ENCODE peak calls at places on chromosomes 7 and 10, in nine cellular contexts. One of them, this sample, is unnamed.

GRCh38 chr10:59234194-59234593 is 57.8 kb downstream of the PHYHIPL start:
- DNase-seq in fibroblast of lung: peak
- DNase-seq in coronary artery: no peak
- DNase-seq in OCI-LY7: no peak
- DNase-seq in transverse colon: no peak
- DNase-seq in GM12865: no peak
- DNase-seq in RWPE2: no peak
- DNase-seq in lower lobe of right lung: no peak
- DNase-seq in mucosa of descending colon: no peak
- DNase-seq in this sample: no peak

GRCh38 chr7:17947606-17948005 is 7.3 kb upstream of the SNX13 start:
- DNase-seq in fibroblast of lung: no peak
- DNase-seq in coronary artery: no peak
- DNase-seq in OCI-LY7: no peak
- DNase-seq in transverse colon: no peak
- DNase-seq in GM12865: no peak
- DNase-seq in RWPE2: no peak
- DNase-seq in lower lobe of right lung: no peak
- DNase-seq in mucosa of descending colon: no peak
- DNase-seq in this sample: no peak

GRCh38 chr10:20882091-20882490 is 15.0 kb downstream of the NEBL start:
- DNase-seq in fibroblast of lung: no peak
- DNase-seq in coronary artery: no peak
- DNase-seq in OCI-LY7: no peak
- DNase-seq in transverse colon: no peak
- DNase-seq in GM12865: no peak
- DNase-seq in RWPE2: no peak
- DNase-seq in lower lobe of right lung: no peak
- DNase-seq in mucosa of descending colon: no peak
- DNase-seq in this sample: no peak

GRCh38 chr7:5494683-5495561 is 71.3 kb upstream of the TNRC18 start:
- DNase-seq in fibroblast of lung: peak
- DNase-seq in coronary artery: no peak
- DNase-seq in OCI-LY7: peak
- DNase-seq in transverse colon: peak
- DNase-seq in GM12865: peak
- DNase-seq in RWPE2: no peak
- DNase-seq in lower lobe of right lung: peak
- DNase-seq in mucosa of descending colon: peak
- DNase-seq in this sample: no peak

GRCh38 chr7:3301472-3301778 is 373 bp downstream of the SDK1 start:
- DNase-seq in fibroblast of lung: no peak
- DNase-seq in coronary artery: no peak
- DNase-seq in OCI-LY7: no peak
- DNase-seq in transverse colon: no peak
- DNase-seq in GM12865: no peak
- DNase-seq in RWPE2: no peak
- DNase-seq in lower lobe of right lung: no peak
- DNase-seq in mucosa of descending colon: no peak
- DNase-seq in this sample: no peak

GRCh38 chr10:22682237-22683192 is 31.9 kb downstream of the PIP4K2A start:
- DNase-seq in fibroblast of lung: peak
- DNase-seq in coronary artery: no peak
- DNase-seq in OCI-LY7: peak
- DNase-seq in transverse colon: peak
- DNase-seq in GM12865: peak
- DNase-seq in RWPE2: no peak
- DNase-seq in lower lobe of right lung: peak
- DNase-seq in mucosa of descending colon: no peak
- DNase-seq in this sample: no peak

GRCh38 chr10:55410415-55410885 is 609.4 kb upstream of the PCDH15 start:
- DNase-seq in fibroblast of lung: peak
- DNase-seq in coronary artery: no peak
- DNase-seq in OCI-LY7: no peak
- DNase-seq in transverse colon: peak
- DNase-seq in GM12865: no peak
- DNase-seq in RWPE2: no peak
- DNase-seq in lower lobe of right lung: no peak
- DNase-seq in mucosa of descending colon: peak
- DNase-seq in this sample: no peak

GRCh38 chr10:2759203-2759602 is 308.1 kb upstream of the PFKP start:
- DNase-seq in fibroblast of lung: no peak
- DNase-seq in coronary artery: no peak
- DNase-seq in OCI-LY7: no peak
- DNase-seq in transverse colon: no peak
- DNase-seq in GM12865: peak
- DNase-seq in RWPE2: no peak
- DNase-seq in lower lobe of right lung: no peak
- DNase-seq in mucosa of descending colon: no peak
- DNase-seq in this sample: no peak

GRCh38 chr10:63544418-63544817 is 23.2 kb downstream of the REEP3 start:
- DNase-seq in fibroblast of lung: no peak
- DNase-seq in coronary artery: no peak
- DNase-seq in OCI-LY7: no peak
- DNase-seq in transverse colon: no peak
- DNase-seq in GM12865: no peak
- DNase-seq in RWPE2: no peak
- DNase-seq in lower lobe of right lung: no peak
- DNase-seq in mucosa of descending colon: no peak
- DNase-seq in this sample: no peak

GRCh38 chr7:116797611-116798010 is 64.8 kb upstream of the CAPZA2 start:
- DNase-seq in fibroblast of lung: peak
- DNase-seq in coronary artery: no peak
- DNase-seq in OCI-LY7: no peak
- DNase-seq in transverse colon: peak
- DNase-seq in GM12865: no peak
- DNase-seq in RWPE2: no peak
- DNase-seq in lower lobe of right lung: no peak
- DNase-seq in mucosa of descending colon: peak
- DNase-seq in this sample: no peak

GRCh38 chr10:69696073-69696731 is 66.2 kb downstream of the FAM241B start:
- DNase-seq in fibroblast of lung: peak
- DNase-seq in coronary artery: no peak
- DNase-seq in OCI-LY7: no peak
- DNase-seq in transverse colon: no peak
- DNase-seq in GM12865: no peak
- DNase-seq in RWPE2: no peak
- DNase-seq in lower lobe of right lung: no peak
- DNase-seq in mucosa of descending colon: peak
- DNase-seq in this sample: peak

GRCh38 chr7:1054438-1055083 is 10.2 kb downstream of the GPR146 start:
- DNase-seq in fibroblast of lung: no peak
- DNase-seq in coronary artery: no peak
- DNase-seq in OCI-LY7: no peak
- DNase-seq in transverse colon: no peak
- DNase-seq in GM12865: no peak
- DNase-seq in RWPE2: no peak
- DNase-seq in lower lobe of right lung: no peak
- DNase-seq in mucosa of descending colon: no peak
- DNase-seq in this sample: no peak

GRCh38 chr7:36459236-36459960 is 69.7 kb downstream of the ANLN start:
- DNase-seq in fibroblast of lung: peak
- DNase-seq in coronary artery: no peak
- DNase-seq in OCI-LY7: no peak
- DNase-seq in transverse colon: no peak
- DNase-seq in GM12865: no peak
- DNase-seq in RWPE2: no peak
- DNase-seq in lower lobe of right lung: no peak
- DNase-seq in mucosa of descending colon: no peak
- DNase-seq in this sample: no peak

GRCh38 chr7:44307301-44307900 is 18.0 kb downstream of the CAMK2B start:
- DNase-seq in fibroblast of lung: peak
- DNase-seq in coronary artery: peak
- DNase-seq in OCI-LY7: peak
- DNase-seq in transverse colon: no peak
- DNase-seq in GM12865: peak
- DNase-seq in RWPE2: no peak
- DNase-seq in lower lobe of right lung: no peak
- DNase-seq in mucosa of descending colon: no peak
- DNase-seq in this sample: no peak

GRCh38 chr10:74189999-74190421 is 39.0 kb downstream of the ADK start:
- DNase-seq in fibroblast of lung: peak
- DNase-seq in coronary artery: no peak
- DNase-seq in OCI-LY7: peak
- DNase-seq in transverse colon: peak
- DNase-seq in GM12865: peak
- DNase-seq in RWPE2: no peak
- DNase-seq in lower lobe of right lung: no peak
- DNase-seq in mucosa of descending colon: peak
- DNase-seq in this sample: peak

GRCh38 chr10:23448802-23449570 is 10.1 kb downstream of the OTUD1 start:
- DNase-seq in fibroblast of lung: no peak
- DNase-seq in coronary artery: no peak
- DNase-seq in OCI-LY7: peak
- DNase-seq in transverse colon: no peak
- DNase-seq in GM12865: peak
- DNase-seq in RWPE2: no peak
- DNase-seq in lower lobe of right lung: no peak
- DNase-seq in mucosa of descending colon: no peak
- DNase-seq in this sample: no peak

GRCh38 chr7:22150221-22150620 is 204.5 kb upstream of the CDCA7L start:
- DNase-seq in fibroblast of lung: peak
- DNase-seq in coronary artery: no peak
- DNase-seq in OCI-LY7: no peak
- DNase-seq in transverse colon: no peak
- DNase-seq in GM12865: no peak
- DNase-seq in RWPE2: no peak
- DNase-seq in lower lobe of right lung: no peak
- DNase-seq in mucosa of descending colon: no peak
- DNase-seq in this sample: no peak

GRCh38 chr7:147567043-147567442 is 1023.5 kb upstream of the C7orf33 start:
- DNase-seq in fibroblast of lung: no peak
- DNase-seq in coronary artery: no peak
- DNase-seq in OCI-LY7: no peak
- DNase-seq in transverse colon: no peak
- DNase-seq in GM12865: no peak
- DNase-seq in RWPE2: no peak
- DNase-seq in lower lobe of right lung: no peak
- DNase-seq in mucosa of descending colon: no peak
- DNase-seq in this sample: no peak
- TF ChIP-seq CTCF in fibroblast of lung: no peak
- TF ChIP-seq CTCF in coronary artery: no peak
- TF ChIP-seq CTCF in OCI-LY7: no peak
- TF ChIP-seq CTCF in transverse colon: no peak
- TF ChIP-seq CTCF in GM12865: no peak
- TF ChIP-seq CTCF in RWPE2: no peak
- TF ChIP-seq CTCF in lower lobe of right lung: no peak
- TF ChIP-seq CTCF in mucosa of descending colon: no peak
- TF ChIP-seq CTCF in this sample: no peak

DNA sequence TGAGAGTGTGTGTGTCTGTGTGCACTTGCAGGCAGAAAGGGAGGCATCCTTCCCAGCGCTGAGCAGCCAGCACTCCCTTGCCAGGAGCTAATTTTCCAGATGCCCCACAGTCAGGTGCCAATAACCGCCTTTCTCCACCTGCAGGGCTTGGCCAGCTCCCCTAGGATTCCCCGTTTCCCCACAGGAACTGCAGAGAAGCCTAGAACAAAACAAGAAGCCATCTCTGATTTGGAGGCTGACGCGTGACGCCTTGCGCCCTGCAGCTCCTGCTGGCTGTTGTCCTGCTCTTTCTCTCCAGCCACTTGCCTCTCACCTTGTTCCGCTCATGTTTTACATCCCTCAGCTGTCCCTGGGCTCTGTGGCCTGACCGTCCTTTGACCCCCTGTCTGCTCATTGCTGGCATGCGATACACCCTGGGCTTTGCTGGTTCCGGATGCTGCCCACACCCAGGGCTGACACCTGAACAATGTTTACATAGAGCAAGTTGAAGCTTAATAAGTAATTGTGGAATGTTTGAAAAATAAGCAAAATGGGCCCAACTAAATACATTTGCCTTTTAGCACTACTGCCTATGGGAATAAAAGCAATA is 88.2 kb downstream of the TMEM178B start:
- DNase-seq in fibroblast of lung: no peak
- DNase-seq in coronary artery: no peak
- DNase-seq in OCI-LY7: no peak
- DNase-seq in transverse colon: no peak
- DNase-seq in GM12865: no peak
- DNase-seq in RWPE2: no peak
- DNase-seq in lower lobe of right lung: no peak
- DNase-seq in mucosa of descending colon: no peak
- DNase-seq in this sample: no peak
- H3K4me3 ChIP-seq in fibroblast of lung: no peak
- H3K4me3 ChIP-seq in coronary artery: no peak
- H3K4me3 ChIP-seq in OCI-LY7: no peak
- H3K4me3 ChIP-seq in transverse colon: no peak
- H3K4me3 ChIP-seq in GM12865: no peak
- H3K4me3 ChIP-seq in RWPE2: no peak
- H3K4me3 ChIP-seq in lower lobe of right lung: no peak
- H3K4me3 ChIP-seq in mucosa of descending colon: no peak
- H3K4me3 ChIP-seq in this sample: no peak

GRCh38 chr10:86945361-86946214 is 11.8 kb downstream of the MMRN2 start:
- DNase-seq in fibroblast of lung: peak
- DNase-seq in coronary artery: peak
- DNase-seq in OCI-LY7: no peak
- DNase-seq in transverse colon: no peak
- DNase-seq in GM12865: no peak
- DNase-seq in RWPE2: peak
- DNase-seq in lower lobe of right lung: no peak
- DNase-seq in mucosa of descending colon: no peak
- DNase-seq in this sample: no peak
- TF ChIP-seq CTCF in fibroblast of lung: peak
- TF ChIP-seq CTCF in coronary artery: no peak
- TF ChIP-seq CTCF in OCI-LY7: no peak
- TF ChIP-seq CTCF in transverse colon: no peak
- TF ChIP-seq CTCF in GM12865: no peak
- TF ChIP-seq CTCF in RWPE2: peak
- TF ChIP-seq CTCF in lower lobe of right lung: no peak
- TF ChIP-seq CTCF in mucosa of descending colon: no peak
- TF ChIP-seq CTCF in this sample: no peak

DNA sequence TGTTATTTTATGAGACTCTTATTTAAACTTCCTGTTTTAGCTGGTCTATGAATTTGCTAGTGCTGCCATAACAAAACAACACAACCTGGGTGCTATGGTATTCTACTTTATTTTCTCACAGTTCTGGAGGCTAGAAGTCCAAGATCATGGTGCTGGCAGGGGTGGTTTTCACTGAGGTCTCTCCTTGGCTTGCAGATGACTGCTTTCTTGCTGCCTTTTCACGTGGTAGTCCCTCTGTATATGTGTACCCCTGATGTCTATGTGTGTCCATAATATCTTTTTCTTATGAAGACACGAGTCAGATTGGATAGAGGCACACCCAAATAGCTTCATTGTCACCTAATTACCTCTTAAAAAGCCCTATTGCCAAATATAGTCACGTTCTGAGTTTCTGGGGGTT is 270.5 kb downstream of the BMPER start:
- DNase-seq in fibroblast of lung: no peak
- DNase-seq in coronary artery: no peak
- DNase-seq in OCI-LY7: no peak
- DNase-seq in transverse colon: no peak
- DNase-seq in GM12865: no peak
- DNase-seq in RWPE2: no peak
- DNase-seq in lower lobe of right lung: no peak
- DNase-seq in mucosa of descending colon: no peak
- DNase-seq in this sample: no peak
- H3K4me3 ChIP-seq in fibroblast of lung: no peak
- H3K4me3 ChIP-seq in coronary artery: no peak
- H3K4me3 ChIP-seq in OCI-LY7: no peak
- H3K4me3 ChIP-seq in transverse colon: no peak
- H3K4me3 ChIP-seq in GM12865: no peak
- H3K4me3 ChIP-seq in RWPE2: no peak
- H3K4me3 ChIP-seq in lower lobe of right lung: no peak
- H3K4me3 ChIP-seq in mucosa of descending colon: no peak
- H3K4me3 ChIP-seq in this sample: no peak